ENCODE peak calls at places on chromosome 4, in five cellular contexts. P, N, S, O and J are unnamed samples.

GRCh38 chr4:109032676-109033075 is 269.8 kb downstream of the COL25A1 start:
- DNase-seq in P (no peak), N (no peak), S (no peak), O (no peak), J (no peak)

GRCh38 chr4:186020793-186021407 is 48.1 kb upstream of the TLR3 start:
- DNase-seq in P (no peak), N (no peak), S (no peak), O (no peak), J (no peak)

GRCh38 chr4:185033950-185034349 is 15.7 kb downstream of the HELT start:
- DNase-seq in P (no peak), N (no peak), S (no peak), O (no peak), J (no peak)

GRCh38 chr4:21801661-21802355 is 146.8 kb downstream of the KCNIP4 start:
- DNase-seq in P (no peak), N (no peak), S (no peak), O (no peak), J (no peak)

GRCh38 chr4:10066206-10066605 is 44.9 kb upstream of the SLC2A9 start:
- DNase-seq in P (no peak), N (no peak), S (no peak), O (no peak), J (no peak)

GRCh38 chr4:108763226-108763593 is 357 bp upstream of the ETNPPL start:
- DNase-seq in P (no peak), N (no peak), S (no peak), O (no peak), J (no peak)

GRCh38 chr4:89640620-89641366 is 196.2 kb downstream of the SNCA start:
- DNase-seq in P (no peak), N (peak; percentile 50), S (no peak), O (no peak), J (peak; percentile 43)

GRCh38 chr4:155722816-155723499 is 35.9 kb upstream of the GUCY1B1 start:
- DNase-seq in P (no peak), N (no peak), S (no peak), O (no peak), J (no peak)

GRCh38 chr4:71338846-71339593 is at the start of gene SLC4A4:
- DNase-seq in P (no peak), N (no peak), S (no peak), O (no peak), J (no peak)

GRCh38 chr4:40197879-40198689 is 1.3 kb downstream of the RHOH start:
- DNase-seq in P (no peak), N (no peak), S (no peak), O (peak; percentile 35), J (peak; percentile 22)

GRCh38 chr4:134470544-134470943 is 269.0 kb upstream of the PABPC4L start:
- DNase-seq in P (no peak), N (peak; percentile 28), S (no peak), O (no peak), J (peak; percentile 22)

GRCh38 chr4:102172341-102172740 is 172.9 kb downstream of the SLC39A8 start:
- DNase-seq in P (no peak), N (no peak), S (no peak), O (no peak), J (no peak)

GRCh38 chr4:165129924-165130323 is 17.3 kb upstream of the TMEM192 start:
- DNase-seq in P (no peak), N (no peak), S (no peak), O (no peak), J (no peak)

GRCh38 chr4:143241892-143242291 is 57.2 kb downstream of the USP38 start:
- DNase-seq in P (no peak), N (no peak), S (no peak), O (peak; percentile 61), J (no peak)

GRCh38 chr4:122826596-122827257 is at the start of gene FGF2:
- DNase-seq in P (peak; percentile 65), N (peak; percentile 52), S (no peak), O (no peak), J (peak; percentile 34)

GRCh38 chr4:16745887-16746286 is 152.6 kb downstream of the LDB2 start:
- DNase-seq in P (no peak), N (no peak), S (no peak), O (no peak), J (no peak)

GRCh38 chr4:124111922-124112321 is 600.6 kb downstream of the ANKRD50 start:
- DNase-seq in P (no peak), N (no peak), S (no peak), O (peak; percentile 54), J (no peak)

GRCh38 chr4:53545238-53545637 is 46.0 kb downstream of the LNX1 start:
- DNase-seq in P (no peak), N (no peak), S (no peak), O (no peak), J (no peak)

GRCh38 chr4:78951862-78952472 is 12.7 kb upstream of the PAQR3 start:
- DNase-seq in P (no peak), N (no peak), S (no peak), O (peak; percentile 62), J (no peak)

GRCh38 chr4:120765271-120765985 is 157.1 kb downstream of the PRDM5 start:
- DNase-seq in P (no peak), N (no peak), S (no peak), O (peak; percentile 70), J (no peak)

GRCh38 chr4:81722229-81722900 is 250.7 kb upstream of the RASGEF1B start:
- DNase-seq in P (no peak), N (no peak), S (no peak), O (no peak), J (peak; percentile 14)
- H3K4me3 ChIP-seq in P (no peak overlapping the region), N (no peak overlapping the region), S (no peak overlapping the region), O (no peak overlapping the region), J (no peak overlapping the region)

DNA sequence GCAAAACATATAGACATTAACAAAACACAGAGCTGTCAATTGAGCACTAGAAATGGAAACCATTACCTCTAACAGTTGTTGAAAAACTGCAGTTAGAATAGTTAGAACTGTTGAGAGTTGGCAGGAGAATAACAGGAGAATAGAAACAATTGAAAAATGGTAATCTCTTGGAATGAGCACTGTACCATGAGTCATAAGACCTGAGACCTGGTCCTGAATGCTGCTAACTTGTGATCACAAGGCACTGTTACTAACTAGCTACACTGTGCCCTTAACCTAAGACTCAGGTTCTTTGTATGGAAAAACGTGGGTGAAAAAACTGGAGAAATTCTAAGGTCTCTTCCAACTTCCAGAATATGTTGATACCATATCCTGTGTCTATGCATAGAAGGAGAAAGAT is 29.3 kb downstream of the FAM114A1 start:
- DNase-seq in P (no peak), N (no peak), S (no peak), O (no peak), J (no peak)
- H3K27ac ChIP-seq in P (no peak overlapping the region), N (no peak overlapping the region), S (no peak overlapping the region), O (no peak overlapping the region), J (no peak overlapping the region)

GRCh38 chr4:5708829-5709680 is 696 bp upstream of the EVC2 start:
- DNase-seq in P (no peak), N (no peak), S (no peak), O (no peak), J (no peak)
- H3K4me3 ChIP-seq in P (peak overlapping the region; percentile 45), N (peak overlapping the region; percentile 49), S (no peak overlapping the region), O (no peak overlapping the region), J (peak overlapping the region; percentile 62)

DNA sequence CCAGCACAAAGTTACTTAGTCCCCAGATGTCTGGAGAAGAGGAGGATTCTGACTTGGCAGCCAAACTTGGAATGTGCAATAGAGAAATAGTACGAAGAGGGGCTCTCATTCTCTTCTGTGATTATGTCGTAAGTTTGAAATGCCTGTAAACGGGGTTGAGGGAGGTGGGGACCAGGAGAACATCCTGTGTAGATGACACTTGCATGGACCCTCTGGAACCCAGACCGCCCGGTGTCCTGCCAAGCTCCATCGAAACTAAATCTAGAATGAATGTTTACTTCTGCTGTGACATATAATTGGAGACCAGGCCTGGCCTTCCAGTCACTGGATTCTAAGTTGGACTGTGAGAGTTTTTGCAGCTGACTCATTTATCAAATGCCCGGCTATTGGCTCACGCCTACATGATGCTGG is 44.9 kb upstream of the MSANTD1 start:
- DNase-seq in P (no peak), N (no peak), S (no peak), O (no peak), J (peak; percentile 41)
- H3K27ac ChIP-seq in P (no peak overlapping the region), N (no peak overlapping the region), S (no peak overlapping the region), O (no peak overlapping the region), J (peak overlapping the region; percentile 69)

GRCh38 chr4:172311682-172312081 is 498.5 kb downstream of the GALNTL6 start:
- DNase-seq in P (no peak), N (no peak), S (no peak), O (no peak), J (no peak)
- H3K4me3 ChIP-seq in P (no peak overlapping the region), N (no peak overlapping the region), S (no peak overlapping the region), O (no peak overlapping the region), J (no peak overlapping the region)